ENCODE peak calls at places on chromosomes 6 and 20, in nine cellular contexts. One of them, this sample, is unnamed. For H3K36me3, the result is how much of the 10 kb centered on the place peaks cover.

GRCh38 chr6:25301358-25301757 is 22.2 kb downstream of the CARMIL1 start:
- DNase-seq in brain microvascular endothelial cell: no peak
- DNase-seq in lung: no peak
- DNase-seq in left ventricle myocardium inferior: no peak
- DNase-seq in HCT116: no peak
- DNase-seq in neural progenitor cell: no peak
- DNase-seq in iPS DF 6.9: no peak
- DNase-seq in ascending aorta: no peak
- DNase-seq in transverse colon: no peak
- DNase-seq in this sample: no peak

GRCh38 chr6:76631641-76632040 is 559.2 kb upstream of the IMPG1 start:
- DNase-seq in brain microvascular endothelial cell: no peak
- DNase-seq in ascending aorta: no peak
- DNase-seq in iPS DF 6.9: no peak
- DNase-seq in HCT116: no peak
- DNase-seq in left ventricle myocardium inferior: no peak
- DNase-seq in transverse colon: no peak
- DNase-seq in lung: no peak
- DNase-seq in neural progenitor cell: no peak
- DNase-seq in this sample: no peak

GRCh38 chr6:79676785-79677736 is 45.9 kb downstream of the SH3BGRL2 start:
- DNase-seq in neural progenitor cell: no peak
- DNase-seq in brain microvascular endothelial cell: no peak
- DNase-seq in left ventricle myocardium inferior: no peak
- DNase-seq in lung: no peak
- DNase-seq in iPS DF 6.9: no peak
- DNase-seq in ascending aorta: no peak
- DNase-seq in HCT116: no peak
- DNase-seq in transverse colon: no peak
- DNase-seq in this sample: no peak

GRCh38 chr6:169978615-169979161 is 227.3 kb downstream of the ERMARD start:
- DNase-seq in ascending aorta: no peak
- DNase-seq in neural progenitor cell: no peak
- DNase-seq in brain microvascular endothelial cell: no peak
- DNase-seq in transverse colon: no peak
- DNase-seq in HCT116: no peak
- DNase-seq in iPS DF 6.9: no peak
- DNase-seq in left ventricle myocardium inferior: no peak
- DNase-seq in lung: no peak
- DNase-seq in this sample: no peak

GRCh38 chr6:21653902-21654301 is 60.4 kb downstream of the SOX4 start:
- DNase-seq in iPS DF 6.9: peak
- DNase-seq in left ventricle myocardium inferior: no peak
- DNase-seq in lung: no peak
- DNase-seq in brain microvascular endothelial cell: no peak
- DNase-seq in neural progenitor cell: peak
- DNase-seq in ascending aorta: no peak
- DNase-seq in transverse colon: no peak
- DNase-seq in HCT116: no peak
- DNase-seq in this sample: no peak

GRCh38 chr6:152206072-152206818 is 398.8 kb downstream of the ESR1 start:
- DNase-seq in lung: no peak
- DNase-seq in transverse colon: peak
- DNase-seq in neural progenitor cell: peak
- DNase-seq in left ventricle myocardium inferior: peak
- DNase-seq in HCT116: peak
- DNase-seq in brain microvascular endothelial cell: no peak
- DNase-seq in iPS DF 6.9: peak
- DNase-seq in ascending aorta: no peak
- DNase-seq in this sample: peak

GRCh38 chr6:157056275-157056674 is 267.0 kb downstream of the TMEM242 start:
- DNase-seq in iPS DF 6.9: no peak
- DNase-seq in brain microvascular endothelial cell: no peak
- DNase-seq in transverse colon: no peak
- DNase-seq in lung: no peak
- DNase-seq in neural progenitor cell: no peak
- DNase-seq in HCT116: no peak
- DNase-seq in left ventricle myocardium inferior: no peak
- DNase-seq in ascending aorta: no peak
- DNase-seq in this sample: no peak

GRCh38 chr20:57573893-57574292 is 13.0 kb downstream of the PCK1 start:
- DNase-seq in brain microvascular endothelial cell: no peak
- DNase-seq in left ventricle myocardium inferior: no peak
- DNase-seq in HCT116: no peak
- DNase-seq in ascending aorta: no peak
- DNase-seq in neural progenitor cell: no peak
- DNase-seq in lung: no peak
- DNase-seq in transverse colon: no peak
- DNase-seq in iPS DF 6.9: no peak
- DNase-seq in this sample: no peak

GRCh38 chr20:37524221-37524700 is 3.2 kb downstream of the NNAT start:
- DNase-seq in lung: no peak
- DNase-seq in brain microvascular endothelial cell: no peak
- DNase-seq in ascending aorta: peak
- DNase-seq in HCT116: no peak
- DNase-seq in left ventricle myocardium inferior: no peak
- DNase-seq in transverse colon: peak
- DNase-seq in neural progenitor cell: no peak
- DNase-seq in iPS DF 6.9: no peak
- DNase-seq in this sample: no peak

GRCh38 chr6:89260310-89260709 is 43.2 kb upstream of the GABRR1 start:
- DNase-seq in iPS DF 6.9: no peak
- DNase-seq in HCT116: no peak
- DNase-seq in transverse colon: no peak
- DNase-seq in brain microvascular endothelial cell: no peak
- DNase-seq in left ventricle myocardium inferior: no peak
- DNase-seq in ascending aorta: no peak
- DNase-seq in lung: no peak
- DNase-seq in neural progenitor cell: no peak
- DNase-seq in this sample: no peak

GRCh38 chr6:45816674-45817297 is 198.9 kb downstream of the CLIC5 start:
- DNase-seq in transverse colon: no peak
- DNase-seq in iPS DF 6.9: no peak
- DNase-seq in neural progenitor cell: no peak
- DNase-seq in lung: no peak
- DNase-seq in ascending aorta: no peak
- DNase-seq in HCT116: no peak
- DNase-seq in left ventricle myocardium inferior: no peak
- DNase-seq in brain microvascular endothelial cell: no peak
- DNase-seq in this sample: no peak

GRCh38 chr20:38805502-38805957 is at the start of gene PPP1R16B:
- DNase-seq in neural progenitor cell: peak
- DNase-seq in brain microvascular endothelial cell: no peak
- DNase-seq in transverse colon: peak
- DNase-seq in HCT116: no peak
- DNase-seq in lung: no peak
- DNase-seq in ascending aorta: peak
- DNase-seq in left ventricle myocardium inferior: peak
- DNase-seq in iPS DF 6.9: no peak
- DNase-seq in this sample: peak

GRCh38 chr6:56848105-56848504 is 106.8 kb upstream of the BEND6 start:
- DNase-seq in ascending aorta: no peak
- DNase-seq in left ventricle myocardium inferior: no peak
- DNase-seq in HCT116: no peak
- DNase-seq in brain microvascular endothelial cell: no peak
- DNase-seq in lung: no peak
- DNase-seq in iPS DF 6.9: no peak
- DNase-seq in neural progenitor cell: no peak
- DNase-seq in transverse colon: no peak
- DNase-seq in this sample: no peak

GRCh38 chr6:161618816-161619454 is 345.1 kb upstream of the AGPAT4 start:
- DNase-seq in neural progenitor cell: peak
- DNase-seq in lung: no peak
- DNase-seq in HCT116: peak
- DNase-seq in ascending aorta: no peak
- DNase-seq in iPS DF 6.9: peak
- DNase-seq in brain microvascular endothelial cell: peak
- DNase-seq in transverse colon: no peak
- DNase-seq in left ventricle myocardium inferior: peak
- DNase-seq in this sample: peak

GRCh38 chr6:113486172-113486571 is 371.0 kb upstream of the MARCKS start:
- DNase-seq in transverse colon: no peak
- DNase-seq in HCT116: no peak
- DNase-seq in lung: no peak
- DNase-seq in ascending aorta: no peak
- DNase-seq in brain microvascular endothelial cell: no peak
- DNase-seq in iPS DF 6.9: no peak
- DNase-seq in left ventricle myocardium inferior: no peak
- DNase-seq in neural progenitor cell: no peak
- DNase-seq in this sample: no peak

GRCh38 chr20:5696011-5696559 is 54.1 kb upstream of the SHLD1 start:
- DNase-seq in lung: no peak
- DNase-seq in HCT116: no peak
- DNase-seq in brain microvascular endothelial cell: peak
- DNase-seq in transverse colon: no peak
- DNase-seq in iPS DF 6.9: no peak
- DNase-seq in ascending aorta: no peak
- DNase-seq in neural progenitor cell: no peak
- DNase-seq in left ventricle myocardium inferior: no peak
- DNase-seq in this sample: no peak

GRCh38 chr6:128513878-128514277 is 6.5 kb downstream of the PTPRK start:
- DNase-seq in ascending aorta: no peak
- DNase-seq in lung: no peak
- DNase-seq in brain microvascular endothelial cell: no peak
- DNase-seq in HCT116: no peak
- DNase-seq in transverse colon: no peak
- DNase-seq in neural progenitor cell: no peak
- DNase-seq in iPS DF 6.9: no peak
- DNase-seq in left ventricle myocardium inferior: no peak
- DNase-seq in this sample: no peak

GRCh38 chr6:80151641-80152040 is 45.2 kb downstream of the BCKDHB start:
- DNase-seq in transverse colon: no peak
- DNase-seq in iPS DF 6.9: no peak
- DNase-seq in HCT116: no peak
- DNase-seq in brain microvascular endothelial cell: no peak
- DNase-seq in neural progenitor cell: peak
- DNase-seq in ascending aorta: no peak
- DNase-seq in left ventricle myocardium inferior: no peak
- DNase-seq in lung: no peak
- DNase-seq in this sample: no peak

GRCh38 chr6:73556796-73557195 is 36.0 kb upstream of the EEF1A1 start:
- DNase-seq in lung: no peak
- DNase-seq in HCT116: no peak
- DNase-seq in ascending aorta: no peak
- DNase-seq in brain microvascular endothelial cell: no peak
- DNase-seq in transverse colon: no peak
- DNase-seq in neural progenitor cell: no peak
- DNase-seq in iPS DF 6.9: no peak
- DNase-seq in left ventricle myocardium inferior: no peak
- DNase-seq in this sample: no peak
- H3K27ac ChIP-seq in lung: no peak
- H3K27ac ChIP-seq in HCT116: no peak
- H3K27ac ChIP-seq in ascending aorta: no peak
- H3K27ac ChIP-seq in brain microvascular endothelial cell: no peak
- H3K27ac ChIP-seq in transverse colon: no peak
- H3K27ac ChIP-seq in neural progenitor cell: no peak
- H3K27ac ChIP-seq in iPS DF 6.9: no peak
- H3K27ac ChIP-seq in left ventricle myocardium inferior: no peak
- H3K27ac ChIP-seq in this sample: no peak

GRCh38 chr20:41169791-41170351 is 32.5 kb downstream of the PLCG1 start:
- DNase-seq in brain microvascular endothelial cell: peak
- DNase-seq in HCT116: no peak
- DNase-seq in iPS DF 6.9: no peak
- DNase-seq in left ventricle myocardium inferior: no peak
- DNase-seq in ascending aorta: peak
- DNase-seq in neural progenitor cell: no peak
- DNase-seq in lung: no peak
- DNase-seq in transverse colon: peak
- DNase-seq in this sample: no peak
- H3K36me3 ChIP-seq in brain microvascular endothelial cell: half or more
- H3K36me3 ChIP-seq in HCT116: under half
- H3K36me3 ChIP-seq in iPS DF 6.9: half or more
- H3K36me3 ChIP-seq in left ventricle myocardium inferior: half or more
- H3K36me3 ChIP-seq in ascending aorta: half or more
- H3K36me3 ChIP-seq in neural progenitor cell: under half
- H3K36me3 ChIP-seq in lung: under half
- H3K36me3 ChIP-seq in transverse colon: under half
- H3K36me3 ChIP-seq in this sample: half or more

DNA sequence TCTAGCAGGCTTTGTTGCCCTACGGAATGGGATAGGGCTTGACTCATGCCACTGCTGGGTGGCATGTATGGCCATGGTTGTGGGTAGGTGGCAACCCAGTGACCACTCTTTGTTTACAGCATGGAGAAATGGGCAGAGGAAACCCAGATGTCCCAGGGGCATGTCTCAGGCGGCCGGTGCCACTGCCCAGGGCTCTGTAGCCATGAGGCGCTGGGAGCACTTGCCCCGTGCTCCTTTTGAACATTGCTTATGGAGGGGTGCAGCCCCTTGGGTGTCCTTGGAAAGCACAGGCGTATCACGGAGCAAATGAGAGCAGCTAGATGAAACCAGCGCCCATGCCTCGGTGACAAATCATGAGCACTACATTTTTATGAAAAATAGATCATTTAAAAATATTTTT is 212.5 kb upstream of the ECI2 start:
- DNase-seq in neural progenitor cell: no peak
- DNase-seq in transverse colon: no peak
- DNase-seq in iPS DF 6.9: no peak
- DNase-seq in left ventricle myocardium inferior: no peak
- DNase-seq in HCT116: no peak
- DNase-seq in lung: no peak
- DNase-seq in brain microvascular endothelial cell: no peak
- DNase-seq in ascending aorta: no peak
- DNase-seq in this sample: no peak
- H3K27ac ChIP-seq in neural progenitor cell: no peak
- H3K27ac ChIP-seq in transverse colon: peak
- H3K27ac ChIP-seq in iPS DF 6.9: no peak
- H3K27ac ChIP-seq in left ventricle myocardium inferior: peak
- H3K27ac ChIP-seq in HCT116: no peak
- H3K27ac ChIP-seq in lung: no peak
- H3K27ac ChIP-seq in brain microvascular endothelial cell: no peak
- H3K27ac ChIP-seq in ascending aorta: no peak
- H3K27ac ChIP-seq in this sample: no peak

GRCh38 chr6:43347444-43347843 is 22.0 kb downstream of the ZNF318 start:
- DNase-seq in HCT116: no peak
- DNase-seq in iPS DF 6.9: no peak
- DNase-seq in brain microvascular endothelial cell: no peak
- DNase-seq in lung: no peak
- DNase-seq in transverse colon: no peak
- DNase-seq in ascending aorta: no peak
- DNase-seq in left ventricle myocardium inferior: no peak
- DNase-seq in neural progenitor cell: no peak
- DNase-seq in this sample: no peak

DNA sequence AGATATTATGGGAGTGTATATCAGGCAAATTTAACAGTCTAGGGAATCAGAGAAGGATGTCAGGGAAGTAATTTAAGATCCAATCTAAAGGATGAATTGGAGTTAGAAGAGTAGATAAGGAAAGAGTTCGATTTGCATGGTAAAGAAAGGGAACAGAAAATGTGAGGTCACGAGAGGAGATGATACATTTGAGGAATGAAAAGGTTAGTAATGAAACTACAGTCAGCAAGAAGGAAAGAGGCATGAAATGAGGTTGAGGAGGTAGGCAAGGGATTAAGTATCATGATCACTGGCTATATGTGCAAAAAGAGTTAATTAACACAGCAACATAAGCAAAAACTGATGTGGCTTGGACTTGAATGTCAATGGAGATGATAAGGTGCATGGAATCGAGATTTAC is 22.4 kb downstream of the ZNF318 start:
- DNase-seq in transverse colon: no peak
- DNase-seq in brain microvascular endothelial cell: no peak
- DNase-seq in neural progenitor cell: no peak
- DNase-seq in lung: no peak
- DNase-seq in left ventricle myocardium inferior: no peak
- DNase-seq in HCT116: no peak
- DNase-seq in ascending aorta: no peak
- DNase-seq in iPS DF 6.9: no peak
- DNase-seq in this sample: no peak
- H3K36me3 ChIP-seq in transverse colon: under half
- H3K36me3 ChIP-seq in brain microvascular endothelial cell: under half
- H3K36me3 ChIP-seq in neural progenitor cell: under half
- H3K36me3 ChIP-seq in lung: under half
- H3K36me3 ChIP-seq in left ventricle myocardium inferior: half or more
- H3K36me3 ChIP-seq in HCT116: under half
- H3K36me3 ChIP-seq in ascending aorta: under half
- H3K36me3 ChIP-seq in iPS DF 6.9: under half
- H3K36me3 ChIP-seq in this sample: half or more

This sample was measured in A673.